ENCODE peak calls at places on chromosomes 3 and 15, in eight cellular contexts. T is fibroblast of the aortic adventitia; G is effector CD8-positive, alpha-beta T cell; O is heart left ventricle; Q is AG20443; P is sciatic nerve; K is NCI-H2029 treated with DMSO at 0.1 percent for 48 hours; J is BJ. A is an unnamed sample.

GRCh38 chr3:194485471-194485875 is 1.3 kb downstream of the ATP13A3 start:
- DNase-seq in T (peak), G (no peak), O (no peak), Q (no peak), P (no peak), K (no peak), J (no peak), A (peak)

GRCh38 chr3:20576228-20576627 is 390.2 kb upstream of the SGO1 start:
- DNase-seq in T (peak), G (no peak), O (no peak), Q (no peak), P (no peak), K (no peak), J (peak), A (no peak)

GRCh38 chr3:157487339-157487738 is 15.9 kb downstream of the VEPH1 start:
- DNase-seq in T (peak), G (no peak), O (no peak), Q (no peak), P (no peak), K (no peak), J (no peak), A (no peak)

GRCh38 chr3:189937302-189938255 is 183.1 kb downstream of the P3H2 start:
- DNase-seq in T (peak), G (no peak), O (no peak), Q (peak), P (no peak), K (no peak), J (peak), A (peak)

GRCh38 chr3:136266468-136266867 is 16.3 kb downstream of the PCCB start:
- DNase-seq in T (no peak), G (no peak), O (no peak), Q (no peak), P (no peak), K (no peak), J (no peak), A (peak)

GRCh38 chr3:195226900-195227447 is 44.0 kb downstream of the XXYLT1 start:
- DNase-seq in T (no peak), G (no peak), O (no peak), Q (peak), P (no peak), K (no peak), J (no peak), A (no peak)

GRCh38 chr3:59237121-59237520 is 187.3 kb upstream of the CFAP20DC start:
- DNase-seq in T (peak), G (no peak), O (no peak), Q (peak), P (no peak), K (no peak), J (peak), A (no peak)

GRCh38 chr15:32974691-32975090 is 219.8 kb downstream of the FMN1 start:
- DNase-seq in T (peak), G (no peak), O (no peak), Q (peak), P (no peak), K (no peak), J (no peak), A (no peak)

GRCh38 chr3:71549948-71550347 is 33.6 kb downstream of the FOXP1 start:
- DNase-seq in T (no peak), G (no peak), O (no peak), Q (no peak), P (no peak), K (no peak), J (no peak), A (no peak)

GRCh38 chr3:27138005-27138404 is 231.2 kb downstream of the NEK10 start:
- DNase-seq in T (no peak), G (no peak), O (no peak), Q (no peak), P (no peak), K (no peak), J (no peak), A (no peak)

GRCh38 chr15:43329960-43330779 is at the start of gene LCMT2:
- DNase-seq in T (peak), G (peak), O (peak), Q (peak), P (peak), K (peak), J (peak), A (peak)

GRCh38 chr3:160929595-160929994 is 173.6 kb downstream of the PPM1L start:
- DNase-seq in T (no peak), G (no peak), O (peak), Q (peak), P (no peak), K (peak), J (no peak), A (no peak)

GRCh38 chr15:89068325-89068784 is 19.9 kb upstream of the ABHD2 start:
- DNase-seq in T (peak), G (no peak), O (peak), Q (peak), P (peak), K (no peak), J (peak), A (no peak)

GRCh38 chr3:25572919-25573385 is 91.8 kb downstream of the TOP2B start:
- DNase-seq in T (peak), G (no peak), O (no peak), Q (no peak), P (no peak), K (no peak), J (peak), A (no peak)

GRCh38 chr3:10596746-10597448 is 91.5 kb upstream of the ATP2B2 start:
- DNase-seq in T (no peak), G (no peak), O (no peak), Q (no peak), P (no peak), K (no peak), J (no peak), A (no peak)

GRCh38 chr15:28153492-28154119 is 54.5 kb upstream of the OCA2 start:
- DNase-seq in T (no peak), G (no peak), O (no peak), Q (no peak), P (no peak), K (no peak), J (no peak), A (no peak)

GRCh38 chr3:59374812-59375211 is 325.0 kb upstream of the CFAP20DC start:
- DNase-seq in T (no peak), G (no peak), O (no peak), Q (no peak), P (no peak), K (no peak), J (no peak), A (no peak)

GRCh38 chr3:124522226-124522625 is 208.0 kb upstream of the UMPS start:
- DNase-seq in T (no peak), G (no peak), O (no peak), Q (no peak), P (no peak), K (no peak), J (no peak), A (no peak)

GRCh38 chr3:147216143-147216673 is 190.1 kb downstream of the ZIC4 start:
- DNase-seq in T (no peak), G (no peak), O (no peak), Q (no peak), P (no peak), K (no peak), J (no peak), A (no peak)

GRCh38 chr3:197289726-197290125 is 8.7 kb downstream of the DLG1 start:
- DNase-seq in T (no peak), G (no peak), O (no peak), Q (no peak), P (no peak), K (no peak), J (no peak), A (no peak)

GRCh38 chr3:123618768-123619484 is 34.1 kb upstream of the HACD2 start:
- DNase-seq in T (peak), G (no peak), O (peak), Q (peak), P (peak), K (no peak), J (peak), A (no peak)

GRCh38 chr3:135229018-135229495 is 434.0 kb downstream of the EPHB1 start:
- DNase-seq in T (no peak), G (no peak), O (peak), Q (no peak), P (no peak), K (peak), J (no peak), A (no peak)

GRCh38 chr15:29815000-29815704 is 7.1 kb downstream of the TJP1 start:
- DNase-seq in T (peak), G (no peak), O (no peak), Q (peak), P (no peak), K (no peak), J (no peak), A (no peak)